ENCODE peak calls at places on chromosome 2, in nine cellular contexts. B, T, M, V, R, O, X, S and E are unnamed samples.

GRCh38 chr2:200756618-200757321 is 54.9 kb upstream of the BZW1 start:
- DNase-seq in B (no peak), T (peak), M (no peak), V (no peak), R (peak), O (no peak), X (no peak), S (peak), E (no peak)

GRCh38 chr2:195105581-195105980 is 551.4 kb upstream of the SLC39A10 start:
- DNase-seq in B (no peak), T (no peak), M (no peak), V (no peak), R (no peak), O (no peak), X (no peak), S (no peak), E (no peak)

GRCh38 chr2:216189410-216189809 is 80.3 kb downstream of the XRCC5 start:
- DNase-seq in B (no peak), T (no peak), M (no peak), V (no peak), R (no peak), O (no peak), X (no peak), S (peak), E (no peak)

GRCh38 chr2:158507141-158507540 is 50.4 kb downstream of the PKP4 start:
- DNase-seq in B (no peak), T (no peak), M (no peak), V (no peak), R (no peak), O (no peak), X (no peak), S (no peak), E (no peak)

GRCh38 chr2:10356459-10356851 is 53.8 kb downstream of the HPCAL1 start:
- DNase-seq in B (no peak), T (no peak), M (no peak), V (no peak), R (no peak), O (no peak), X (no peak), S (no peak), E (no peak)

GRCh38 chr2:60066096-60066839 is 487.2 kb downstream of the BCL11A start:
- DNase-seq in B (no peak), T (no peak), M (no peak), V (no peak), R (no peak), O (no peak), X (no peak), S (no peak), E (no peak)

GRCh38 chr2:96344011-96344410 is 8.4 kb downstream of the NCAPH start:
- DNase-seq in B (no peak), T (no peak), M (no peak), V (no peak), R (no peak), O (no peak), X (no peak), S (no peak), E (no peak)

GRCh38 chr2:121992700-121993099 is 237.2 kb downstream of the TSN start:
- DNase-seq in B (no peak), T (no peak), M (no peak), V (no peak), R (no peak), O (peak), X (no peak), S (no peak), E (no peak)

GRCh38 chr2:235605306-235605998 is 111.6 kb downstream of the AGAP1 start:
- DNase-seq in B (peak), T (peak), M (no peak), V (no peak), R (no peak), O (peak), X (peak), S (peak), E (no peak)

GRCh38 chr2:26477126-26477910 is 606 bp downstream of the OTOF start:
- DNase-seq in B (peak), T (no peak), M (no peak), V (no peak), R (no peak), O (peak), X (no peak), S (peak), E (no peak)

GRCh38 chr2:203413796-203414195 is 85.6 kb downstream of the ABI2 start:
- DNase-seq in B (no peak), T (no peak), M (no peak), V (no peak), R (no peak), O (no peak), X (no peak), S (no peak), E (no peak)

GRCh38 chr2:15941970-15942710 is 1.8 kb downstream of the MYCN start:
- DNase-seq in B (peak), T (peak), M (no peak), V (no peak), R (no peak), O (peak), X (peak), S (peak), E (no peak)

GRCh38 chr2:3656762-3657691 is 973 bp upstream of the ALLC start:
- DNase-seq in B (no peak), T (no peak), M (no peak), V (no peak), R (no peak), O (no peak), X (no peak), S (no peak), E (no peak)

GRCh38 chr2:145765889-145766288 is 1246.0 kb upstream of the ZEB2 start:
- DNase-seq in B (no peak), T (no peak), M (no peak), V (no peak), R (no peak), O (no peak), X (no peak), S (no peak), E (no peak)

GRCh38 chr2:134087371-134087921 is 166.4 kb upstream of the MGAT5 start:
- DNase-seq in B (no peak), T (peak), M (no peak), V (peak), R (no peak), O (peak), X (no peak), S (no peak), E (no peak)

GRCh38 chr2:48755473-48755872 is at the start of gene LHCGR:
- DNase-seq in B (peak), T (peak), M (no peak), V (no peak), R (no peak), O (peak), X (peak), S (peak), E (no peak)

GRCh38 chr2:130778781-130779180 is 23.4 kb downstream of the AMER3 start:
- DNase-seq in B (no peak), T (no peak), M (no peak), V (no peak), R (no peak), O (no peak), X (no peak), S (no peak), E (no peak)

GRCh38 chr2:201203916-201204654 is 21.1 kb downstream of the CASP10 start:
- DNase-seq in B (no peak), T (no peak), M (no peak), V (no peak), R (no peak), O (no peak), X (peak), S (peak), E (no peak)

GRCh38 chr2:98110741-98111140 is 23.8 kb downstream of the VWA3B start:
- DNase-seq in B (no peak), T (no peak), M (no peak), V (no peak), R (no peak), O (no peak), X (no peak), S (no peak), E (no peak)

GRCh38 chr2:239303711-239304532 is 96.9 kb downstream of the HDAC4 start:
- DNase-seq in B (peak), T (peak), M (no peak), V (no peak), R (no peak), O (peak), X (no peak), S (no peak), E (no peak)

GRCh38 chr2:166862582-166863132 is 25.6 kb upstream of the XIRP2 start:
- DNase-seq in B (no peak), T (no peak), M (no peak), V (no peak), R (peak), O (no peak), X (no peak), S (no peak), E (no peak)

GRCh38 chr2:109129356-109129920 is 433 bp downstream of the SH3RF3 start:
- DNase-seq in B (peak), T (peak), M (no peak), V (peak), R (peak), O (peak), X (peak), S (peak), E (no peak)

GRCh38 chr2:230942920-230943896 is 18.2 kb upstream of the GPR55 start:
- DNase-seq in B (no peak), T (no peak), M (no peak), V (peak), R (no peak), O (no peak), X (no peak), S (peak), E (no peak)

GRCh38 chr2:64574871-64575270 is 50.7 kb downstream of the AFTPH start:
- DNase-seq in B (no peak), T (no peak), M (no peak), V (no peak), R (no peak), O (no peak), X (no peak), S (no peak), E (no peak)

GRCh38 chr2:28683100-28683706 is 68.4 kb upstream of the PPP1CB start:
- DNase-seq in B (peak), T (peak), M (peak), V (no peak), R (peak), O (peak), X (no peak), S (peak), E (no peak)

GRCh38 chr2:105553538-105554196 is 154.8 kb upstream of the FHL2 start:
- DNase-seq in B (no peak), T (no peak), M (no peak), V (peak), R (peak), O (no peak), X (no peak), S (peak), E (no peak)

GRCh38 chr2:174076948-174077347 is 111.8 kb upstream of the SP3 start:
- DNase-seq in B (no peak), T (no peak), M (no peak), V (no peak), R (no peak), O (no peak), X (no peak), S (no peak), E (no peak)

GRCh38 chr2:228846161-228846560 is 424.9 kb downstream of the PID1 start:
- DNase-seq in B (no peak), T (no peak), M (no peak), V (no peak), R (no peak), O (no peak), X (no peak), S (no peak), E (no peak)

GRCh38 chr2:233012301-233012971 is 620 bp downstream of the NGEF start:
- DNase-seq in B (no peak), T (no peak), M (no peak), V (no peak), R (no peak), O (no peak), X (no peak), S (no peak), E (no peak)

DNA sequence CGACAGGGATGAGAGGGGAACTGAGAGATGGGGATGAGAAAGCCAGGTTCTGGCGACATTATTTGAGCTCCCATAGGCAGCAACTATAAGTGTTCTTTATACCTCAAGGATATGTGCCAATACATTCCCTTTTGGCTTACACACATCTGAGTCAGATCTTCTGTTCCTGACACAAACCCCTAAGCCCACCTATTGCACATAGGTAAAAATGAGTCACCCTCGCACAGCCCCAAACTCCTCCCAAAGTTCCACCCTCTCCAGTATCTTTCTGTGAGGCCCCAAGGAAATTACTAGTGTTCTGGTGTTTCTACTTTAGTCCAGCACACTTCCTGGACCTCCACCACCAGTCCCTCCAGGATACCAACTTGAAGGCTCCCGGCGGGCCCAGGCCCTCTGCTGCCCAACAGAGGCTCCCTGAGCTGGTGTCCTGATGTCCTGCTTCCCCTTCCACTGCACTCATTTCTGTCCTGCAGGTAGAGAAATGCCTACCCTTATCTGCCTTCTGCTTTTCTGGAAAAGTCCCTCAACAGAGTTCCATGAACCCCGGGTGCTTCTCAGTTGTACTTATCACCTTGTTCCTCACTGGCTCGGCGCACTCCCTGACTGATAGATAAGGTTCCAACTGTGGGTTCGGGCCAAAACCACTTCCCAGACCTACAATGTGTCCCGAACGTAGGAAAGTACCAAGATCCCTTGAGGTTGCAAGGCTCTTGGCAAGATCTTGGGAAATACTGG is 125.5 kb downstream of the EN1 start:
- DNase-seq in B (no peak), T (no peak), M (no peak), V (no peak), R (peak), O (no peak), X (no peak), S (peak), E (no peak)
- TF ChIP-seq EZH2phosphoT487 in B (no peak), T (no peak), M (no peak), V (no peak), R (no peak), O (no peak), X (no peak), S (no peak), E (no peak)

GRCh38 chr2:22893773-22894517 is 491.0 kb upstream of the KLHL29 start:
- DNase-seq in B (no peak), T (no peak), M (no peak), V (peak), R (no peak), O (no peak), X (no peak), S (no peak), E (no peak)

GRCh38 chr2:22887426-22887825 is 497.6 kb upstream of the KLHL29 start:
- DNase-seq in B (no peak), T (no peak), M (no peak), V (no peak), R (no peak), O (no peak), X (no peak), S (no peak), E (no peak)

GRCh38 chr2:22894761-22895160 is 490.2 kb upstream of the KLHL29 start:
- DNase-seq in B (peak), T (no peak), M (no peak), V (peak), R (no peak), O (no peak), X (no peak), S (no peak), E (no peak)

GRCh38 chr2:22885245-22885644 is 499.7 kb upstream of the KLHL29 start:
- DNase-seq in B (no peak), T (no peak), M (no peak), V (no peak), R (no peak), O (peak), X (no peak), S (no peak), E (no peak)

DNA sequence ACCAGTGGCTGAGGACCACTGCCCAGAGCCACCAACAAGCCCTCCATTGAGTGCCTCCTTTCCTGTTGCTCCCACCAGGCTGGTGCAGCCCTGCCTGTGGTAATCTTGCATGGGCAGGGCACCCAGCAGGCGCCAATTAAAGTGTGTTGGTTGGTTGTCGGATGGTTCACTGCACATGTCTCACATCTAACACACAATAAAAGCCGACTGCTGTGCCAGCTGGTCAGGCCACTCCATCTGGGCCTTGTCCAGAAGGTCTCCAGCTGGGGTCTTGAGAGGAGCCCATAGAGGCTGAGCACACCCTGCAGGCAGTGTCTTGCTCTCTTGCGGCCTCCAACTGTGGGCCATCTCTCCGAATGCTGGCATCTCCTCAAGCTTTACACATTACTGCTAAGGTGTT is 494.8 kb upstream of the KLHL29 start:
- DNase-seq in B (no peak), T (no peak), M (no peak), V (peak), R (no peak), O (no peak), X (no peak), S (no peak), E (no peak)
- TF ChIP-seq EZH2phosphoT487 in B (no peak), T (no peak), M (no peak), V (no peak), R (no peak), O (no peak), X (no peak), S (no peak), E (no peak)

DNA sequence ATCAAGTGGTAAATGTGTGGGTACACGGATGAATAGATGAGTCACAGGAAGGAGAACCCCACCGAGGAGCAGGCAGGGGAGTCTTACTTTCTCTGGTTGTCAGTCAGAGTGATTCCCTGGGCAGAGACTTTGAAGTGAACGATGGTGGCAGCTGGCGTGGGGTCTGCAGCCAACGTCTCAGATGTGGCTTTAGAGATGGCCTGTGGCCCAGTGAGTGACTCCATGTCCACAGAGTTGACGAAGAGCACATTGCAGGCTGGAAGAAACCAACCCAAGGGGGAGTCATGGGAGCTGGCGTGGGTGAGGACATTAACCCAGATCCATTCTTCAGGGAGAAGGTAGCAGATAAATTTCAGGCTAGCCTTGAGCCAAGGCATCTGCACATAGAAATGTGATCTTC is 193.1 kb downstream of the TNS1 start:
- DNase-seq in B (no peak), T (no peak), M (no peak), V (no peak), R (no peak), O (no peak), X (no peak), S (no peak), E (no peak)
- TF ChIP-seq EZH2phosphoT487 in B (no peak), T (no peak), M (no peak), V (no peak), R (no peak), O (no peak), X (no peak), S (no peak), E (no peak)

DNA sequence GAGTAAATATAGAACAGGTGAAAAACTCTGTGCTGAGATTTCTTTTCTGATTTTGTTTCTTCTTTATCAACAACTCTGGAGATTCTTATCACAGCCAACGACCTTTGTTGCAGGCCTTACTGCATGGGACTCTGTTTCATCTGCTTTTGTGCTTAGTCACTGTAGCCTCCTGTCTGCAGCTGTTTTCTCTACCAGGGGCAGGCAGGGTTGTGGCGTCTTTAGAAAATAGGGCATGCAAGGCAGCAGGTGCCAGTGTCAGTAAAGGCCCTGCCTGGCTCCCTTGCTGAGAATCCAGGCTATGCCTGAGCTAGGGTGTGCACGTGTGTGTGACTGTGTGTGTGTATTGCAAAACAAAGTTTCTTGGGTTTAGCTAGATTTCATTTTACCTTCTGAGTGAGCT is 14.6 kb upstream of the SLC9A2 start:
- DNase-seq in B (peak), T (no peak), M (no peak), V (peak), R (no peak), O (peak), X (no peak), S (no peak), E (no peak)
- TF ChIP-seq EZH2phosphoT487 in B (no peak), T (no peak), M (no peak), V (no peak), R (no peak), O (no peak), X (no peak), S (no peak), E (no peak)